ENCODE peak calls at places on chromosomes 13 and 19, in four cellular contexts. One of them, this sample, is unnamed.

GRCh38 chr19:36915992-36916830 is at the start of the genes ZNF568 and ZNF829:
- DNase-seq in progenitor cell of endocrine pancreas: peak; percentile 70
- DNase-seq in activated T-helper 2 cell treated with anti-CD3 and anti-CD28 coated beads, Interferon-gamma antibody, Interleukin-2, Interleukin-4, amounts not matched to agents 10 μg/mL and 5 μg/mL and 100 μg/mL, durations not matched to agents 14 hours and 24 hours and 36 hours: peak; percentile 92
- DNase-seq in thoracic aorta: peak; percentile 67
- DNase-seq in this sample: peak; percentile 83

GRCh38 chr13:44313674-44314073 is 60.0 kb upstream of the SERP2 start:
- DNase-seq in progenitor cell of endocrine pancreas: no peak
- DNase-seq in activated T-helper 2 cell treated with anti-CD3 and anti-CD28 coated beads, Interferon-gamma antibody, Interleukin-2, Interleukin-4, amounts not matched to agents 10 μg/mL and 5 μg/mL and 100 μg/mL, durations not matched to agents 14 hours and 24 hours and 36 hours: no peak
- DNase-seq in thoracic aorta: no peak
- DNase-seq in this sample: no peak

GRCh38 chr19:55348317-55349034 is 6.0 kb downstream of the COX6B2 start:
- DNase-seq in progenitor cell of endocrine pancreas: no peak
- DNase-seq in activated T-helper 2 cell treated with anti-CD3 and anti-CD28 coated beads, Interferon-gamma antibody, Interleukin-2, Interleukin-4, amounts not matched to agents 10 μg/mL and 5 μg/mL and 100 μg/mL, durations not matched to agents 14 hours and 24 hours and 36 hours: no peak
- DNase-seq in thoracic aorta: no peak
- DNase-seq in this sample: peak; percentile 54

GRCh38 chr19:38837304-38837626 is 5.7 kb upstream of the ECH1 start:
- DNase-seq in progenitor cell of endocrine pancreas: no peak
- DNase-seq in activated T-helper 2 cell treated with anti-CD3 and anti-CD28 coated beads, Interferon-gamma antibody, Interleukin-2, Interleukin-4, amounts not matched to agents 10 μg/mL and 5 μg/mL and 100 μg/mL, durations not matched to agents 14 hours and 24 hours and 36 hours: no peak
- DNase-seq in thoracic aorta: no peak
- DNase-seq in this sample: no peak

GRCh38 chr19:9309974-9310446 is 372 bp upstream of the ZNF699 start:
- DNase-seq in progenitor cell of endocrine pancreas: peak; percentile 76
- DNase-seq in activated T-helper 2 cell treated with anti-CD3 and anti-CD28 coated beads, Interferon-gamma antibody, Interleukin-2, Interleukin-4, amounts not matched to agents 10 μg/mL and 5 μg/mL and 100 μg/mL, durations not matched to agents 14 hours and 24 hours and 36 hours: no peak
- DNase-seq in thoracic aorta: peak; percentile 80
- DNase-seq in this sample: peak; percentile 89

GRCh38 chr13:41492432-41493267 is 35.3 kb downstream of the RGCC start:
- DNase-seq in progenitor cell of endocrine pancreas: no peak
- DNase-seq in activated T-helper 2 cell treated with anti-CD3 and anti-CD28 coated beads, Interferon-gamma antibody, Interleukin-2, Interleukin-4, amounts not matched to agents 10 μg/mL and 5 μg/mL and 100 μg/mL, durations not matched to agents 14 hours and 24 hours and 36 hours: no peak
- DNase-seq in thoracic aorta: no peak
- DNase-seq in this sample: no peak

GRCh38 chr13:85381082-85381481 is 418.1 kb downstream of the SLITRK6 start:
- DNase-seq in progenitor cell of endocrine pancreas: no peak
- DNase-seq in activated T-helper 2 cell treated with anti-CD3 and anti-CD28 coated beads, Interferon-gamma antibody, Interleukin-2, Interleukin-4, amounts not matched to agents 10 μg/mL and 5 μg/mL and 100 μg/mL, durations not matched to agents 14 hours and 24 hours and 36 hours: no peak
- DNase-seq in thoracic aorta: no peak
- DNase-seq in this sample: no peak

GRCh38 chr19:30360378-30361106 is 11.6 kb upstream of the ZNF536 start:
- DNase-seq in progenitor cell of endocrine pancreas: no peak
- DNase-seq in activated T-helper 2 cell treated with anti-CD3 and anti-CD28 coated beads, Interferon-gamma antibody, Interleukin-2, Interleukin-4, amounts not matched to agents 10 μg/mL and 5 μg/mL and 100 μg/mL, durations not matched to agents 14 hours and 24 hours and 36 hours: no peak
- DNase-seq in thoracic aorta: no peak
- DNase-seq in this sample: no peak

GRCh38 chr13:109700176-109700575 is 86.2 kb downstream of the IRS2 start:
- DNase-seq in progenitor cell of endocrine pancreas: no peak
- DNase-seq in activated T-helper 2 cell treated with anti-CD3 and anti-CD28 coated beads, Interferon-gamma antibody, Interleukin-2, Interleukin-4, amounts not matched to agents 10 μg/mL and 5 μg/mL and 100 μg/mL, durations not matched to agents 14 hours and 24 hours and 36 hours: no peak
- DNase-seq in thoracic aorta: no peak
- DNase-seq in this sample: peak; percentile 29

GRCh38 chr19:33499671-33500506 is 21.7 kb downstream of the PEPD start:
- DNase-seq in progenitor cell of endocrine pancreas: no peak
- DNase-seq in activated T-helper 2 cell treated with anti-CD3 and anti-CD28 coated beads, Interferon-gamma antibody, Interleukin-2, Interleukin-4, amounts not matched to agents 10 μg/mL and 5 μg/mL and 100 μg/mL, durations not matched to agents 14 hours and 24 hours and 36 hours: no peak
- DNase-seq in thoracic aorta: no peak
- DNase-seq in this sample: no peak

GRCh38 chr13:32650705-32651311 is 64.6 kb downstream of the PDS5B start:
- DNase-seq in progenitor cell of endocrine pancreas: no peak
- DNase-seq in activated T-helper 2 cell treated with anti-CD3 and anti-CD28 coated beads, Interferon-gamma antibody, Interleukin-2, Interleukin-4, amounts not matched to agents 10 μg/mL and 5 μg/mL and 100 μg/mL, durations not matched to agents 14 hours and 24 hours and 36 hours: peak; percentile 41
- DNase-seq in thoracic aorta: no peak
- DNase-seq in this sample: peak; percentile 27

GRCh38 chr19:55703790-55704215 is 28.8 kb downstream of the EPN1 start:
- DNase-seq in progenitor cell of endocrine pancreas: no peak
- DNase-seq in activated T-helper 2 cell treated with anti-CD3 and anti-CD28 coated beads, Interferon-gamma antibody, Interleukin-2, Interleukin-4, amounts not matched to agents 10 μg/mL and 5 μg/mL and 100 μg/mL, durations not matched to agents 14 hours and 24 hours and 36 hours: peak; percentile 24
- DNase-seq in thoracic aorta: no peak
- DNase-seq in this sample: no peak

GRCh38 chr13:96053003-96053703 is at the start of gene UGGT2:
- DNase-seq in progenitor cell of endocrine pancreas: peak; percentile 87
- DNase-seq in activated T-helper 2 cell treated with anti-CD3 and anti-CD28 coated beads, Interferon-gamma antibody, Interleukin-2, Interleukin-4, amounts not matched to agents 10 μg/mL and 5 μg/mL and 100 μg/mL, durations not matched to agents 14 hours and 24 hours and 36 hours: peak; percentile 10
- DNase-seq in thoracic aorta: peak; percentile 77
- DNase-seq in this sample: peak; percentile 92

GRCh38 chr13:51733656-51734334 is 70.2 kb downstream of the DHRS12 start:
- DNase-seq in progenitor cell of endocrine pancreas: no peak
- DNase-seq in activated T-helper 2 cell treated with anti-CD3 and anti-CD28 coated beads, Interferon-gamma antibody, Interleukin-2, Interleukin-4, amounts not matched to agents 10 μg/mL and 5 μg/mL and 100 μg/mL, durations not matched to agents 14 hours and 24 hours and 36 hours: no peak
- DNase-seq in thoracic aorta: no peak
- DNase-seq in this sample: no peak

GRCh38 chr13:75813323-75813722 is 177.2 kb downstream of the LMO7 start:
- DNase-seq in progenitor cell of endocrine pancreas: no peak
- DNase-seq in activated T-helper 2 cell treated with anti-CD3 and anti-CD28 coated beads, Interferon-gamma antibody, Interleukin-2, Interleukin-4, amounts not matched to agents 10 μg/mL and 5 μg/mL and 100 μg/mL, durations not matched to agents 14 hours and 24 hours and 36 hours: no peak
- DNase-seq in thoracic aorta: no peak
- DNase-seq in this sample: no peak

GRCh38 chr19:3976495-3977241 is 5.8 kb upstream of the DAPK3 start:
- DNase-seq in progenitor cell of endocrine pancreas: no peak
- DNase-seq in activated T-helper 2 cell treated with anti-CD3 and anti-CD28 coated beads, Interferon-gamma antibody, Interleukin-2, Interleukin-4, amounts not matched to agents 10 μg/mL and 5 μg/mL and 100 μg/mL, durations not matched to agents 14 hours and 24 hours and 36 hours: no peak
- DNase-seq in thoracic aorta: no peak
- DNase-seq in this sample: no peak

GRCh38 chr13:97600438-97601080 is 166.6 kb downstream of the RAP2A start:
- DNase-seq in progenitor cell of endocrine pancreas: no peak
- DNase-seq in activated T-helper 2 cell treated with anti-CD3 and anti-CD28 coated beads, Interferon-gamma antibody, Interleukin-2, Interleukin-4, amounts not matched to agents 10 μg/mL and 5 μg/mL and 100 μg/mL, durations not matched to agents 14 hours and 24 hours and 36 hours: no peak
- DNase-seq in thoracic aorta: no peak
- DNase-seq in this sample: no peak

GRCh38 chr13:74316531-74316930 is 182.3 kb upstream of the KLF12 start:
- DNase-seq in progenitor cell of endocrine pancreas: no peak
- DNase-seq in activated T-helper 2 cell treated with anti-CD3 and anti-CD28 coated beads, Interferon-gamma antibody, Interleukin-2, Interleukin-4, amounts not matched to agents 10 μg/mL and 5 μg/mL and 100 μg/mL, durations not matched to agents 14 hours and 24 hours and 36 hours: no peak
- DNase-seq in thoracic aorta: no peak
- DNase-seq in this sample: no peak

GRCh38 chr13:112063807-112064206 is 3.1 kb upstream of the SOX1 start:
- DNase-seq in progenitor cell of endocrine pancreas: no peak
- DNase-seq in activated T-helper 2 cell treated with anti-CD3 and anti-CD28 coated beads, Interferon-gamma antibody, Interleukin-2, Interleukin-4, amounts not matched to agents 10 μg/mL and 5 μg/mL and 100 μg/mL, durations not matched to agents 14 hours and 24 hours and 36 hours: no peak
- DNase-seq in thoracic aorta: no peak
- DNase-seq in this sample: no peak

GRCh38 chr13:114005206-114005720 is 31.4 kb upstream of the C13orf46 start:
- DNase-seq in progenitor cell of endocrine pancreas: no peak
- DNase-seq in activated T-helper 2 cell treated with anti-CD3 and anti-CD28 coated beads, Interferon-gamma antibody, Interleukin-2, Interleukin-4, amounts not matched to agents 10 μg/mL and 5 μg/mL and 100 μg/mL, durations not matched to agents 14 hours and 24 hours and 36 hours: no peak
- DNase-seq in thoracic aorta: no peak
- DNase-seq in this sample: no peak

GRCh38 chr13:82136880-82137279 is 1745.4 kb downstream of the SLITRK1 start:
- DNase-seq in progenitor cell of endocrine pancreas: no peak
- DNase-seq in activated T-helper 2 cell treated with anti-CD3 and anti-CD28 coated beads, Interferon-gamma antibody, Interleukin-2, Interleukin-4, amounts not matched to agents 10 μg/mL and 5 μg/mL and 100 μg/mL, durations not matched to agents 14 hours and 24 hours and 36 hours: no peak
- DNase-seq in thoracic aorta: no peak
- DNase-seq in this sample: no peak

GRCh38 chr19:41570639-41571112 is 5.3 kb upstream of the CEACAM21 start:
- DNase-seq in progenitor cell of endocrine pancreas: peak; percentile 50
- DNase-seq in activated T-helper 2 cell treated with anti-CD3 and anti-CD28 coated beads, Interferon-gamma antibody, Interleukin-2, Interleukin-4, amounts not matched to agents 10 μg/mL and 5 μg/mL and 100 μg/mL, durations not matched to agents 14 hours and 24 hours and 36 hours: peak; percentile 72
- DNase-seq in thoracic aorta: no peak
- DNase-seq in this sample: peak; percentile 78

GRCh38 chr19:1376415-1376805 is 7.3 kb upstream of the NDUFS7 start:
- DNase-seq in progenitor cell of endocrine pancreas: no peak
- DNase-seq in activated T-helper 2 cell treated with anti-CD3 and anti-CD28 coated beads, Interferon-gamma antibody, Interleukin-2, Interleukin-4, amounts not matched to agents 10 μg/mL and 5 μg/mL and 100 μg/mL, durations not matched to agents 14 hours and 24 hours and 36 hours: no peak
- DNase-seq in thoracic aorta: no peak
- DNase-seq in this sample: no peak

GRCh38 chr13:69204620-69205019 is 903.0 kb upstream of the ATXN8OS start:
- DNase-seq in progenitor cell of endocrine pancreas: no peak
- DNase-seq in activated T-helper 2 cell treated with anti-CD3 and anti-CD28 coated beads, Interferon-gamma antibody, Interleukin-2, Interleukin-4, amounts not matched to agents 10 μg/mL and 5 μg/mL and 100 μg/mL, durations not matched to agents 14 hours and 24 hours and 36 hours: no peak
- DNase-seq in thoracic aorta: no peak
- DNase-seq in this sample: no peak

GRCh38 chr13:113831061-113831460 is 32.8 kb downstream of the GAS6 start:
- DNase-seq in progenitor cell of endocrine pancreas: no peak
- DNase-seq in activated T-helper 2 cell treated with anti-CD3 and anti-CD28 coated beads, Interferon-gamma antibody, Interleukin-2, Interleukin-4, amounts not matched to agents 10 μg/mL and 5 μg/mL and 100 μg/mL, durations not matched to agents 14 hours and 24 hours and 36 hours: no peak
- DNase-seq in thoracic aorta: no peak
- DNase-seq in this sample: no peak

GRCh38 chr13:42377640-42378382 is 105.9 kb downstream of the AKAP11 start:
- DNase-seq in progenitor cell of endocrine pancreas: no peak
- DNase-seq in activated T-helper 2 cell treated with anti-CD3 and anti-CD28 coated beads, Interferon-gamma antibody, Interleukin-2, Interleukin-4, amounts not matched to agents 10 μg/mL and 5 μg/mL and 100 μg/mL, durations not matched to agents 14 hours and 24 hours and 36 hours: peak; percentile 63
- DNase-seq in thoracic aorta: no peak
- DNase-seq in this sample: no peak

GRCh38 chr19:33831835-33832234 is 35.2 kb downstream of the KCTD15 start:
- DNase-seq in progenitor cell of endocrine pancreas: no peak
- DNase-seq in activated T-helper 2 cell treated with anti-CD3 and anti-CD28 coated beads, Interferon-gamma antibody, Interleukin-2, Interleukin-4, amounts not matched to agents 10 μg/mL and 5 μg/mL and 100 μg/mL, durations not matched to agents 14 hours and 24 hours and 36 hours: no peak
- DNase-seq in thoracic aorta: no peak
- DNase-seq in this sample: no peak

GRCh38 chr19:38665950-38666661 is 18.7 kb downstream of the ACTN4 start:
- DNase-seq in progenitor cell of endocrine pancreas: no peak
- DNase-seq in activated T-helper 2 cell treated with anti-CD3 and anti-CD28 coated beads, Interferon-gamma antibody, Interleukin-2, Interleukin-4, amounts not matched to agents 10 μg/mL and 5 μg/mL and 100 μg/mL, durations not matched to agents 14 hours and 24 hours and 36 hours: no peak
- DNase-seq in thoracic aorta: no peak
- DNase-seq in this sample: peak; percentile 64

GRCh38 chr19:11387154-11388034 is 3.3 kb upstream of the EPOR start:
- DNase-seq in progenitor cell of endocrine pancreas: no peak
- DNase-seq in activated T-helper 2 cell treated with anti-CD3 and anti-CD28 coated beads, Interferon-gamma antibody, Interleukin-2, Interleukin-4, amounts not matched to agents 10 μg/mL and 5 μg/mL and 100 μg/mL, durations not matched to agents 14 hours and 24 hours and 36 hours: no peak
- DNase-seq in thoracic aorta: no peak
- DNase-seq in this sample: no peak

GRCh38 chr13:73939071-73939380 is 195.2 kb downstream of the KLF12 start:
- DNase-seq in progenitor cell of endocrine pancreas: no peak
- DNase-seq in activated T-helper 2 cell treated with anti-CD3 and anti-CD28 coated beads, Interferon-gamma antibody, Interleukin-2, Interleukin-4, amounts not matched to agents 10 μg/mL and 5 μg/mL and 100 μg/mL, durations not matched to agents 14 hours and 24 hours and 36 hours: no peak
- DNase-seq in thoracic aorta: no peak
- DNase-seq in this sample: no peak

GRCh38 chr19:23002690-23003422 is at the start of gene ZNF728:
- DNase-seq in progenitor cell of endocrine pancreas: no peak
- DNase-seq in activated T-helper 2 cell treated with anti-CD3 and anti-CD28 coated beads, Interferon-gamma antibody, Interleukin-2, Interleukin-4, amounts not matched to agents 10 μg/mL and 5 μg/mL and 100 μg/mL, durations not matched to agents 14 hours and 24 hours and 36 hours: no peak
- DNase-seq in thoracic aorta: peak; percentile 54
- DNase-seq in this sample: no peak

GRCh38 chr13:48116808-48117207 is 21.9 kb upstream of the MED4 start:
- DNase-seq in progenitor cell of endocrine pancreas: no peak
- DNase-seq in activated T-helper 2 cell treated with anti-CD3 and anti-CD28 coated beads, Interferon-gamma antibody, Interleukin-2, Interleukin-4, amounts not matched to agents 10 μg/mL and 5 μg/mL and 100 μg/mL, durations not matched to agents 14 hours and 24 hours and 36 hours: no peak
- DNase-seq in thoracic aorta: no peak
- DNase-seq in this sample: no peak

GRCh38 chr19:43751466-43752220 is 3.1 kb downstream of the SMG9 start:
- DNase-seq in progenitor cell of endocrine pancreas: no peak
- DNase-seq in activated T-helper 2 cell treated with anti-CD3 and anti-CD28 coated beads, Interferon-gamma antibody, Interleukin-2, Interleukin-4, amounts not matched to agents 10 μg/mL and 5 μg/mL and 100 μg/mL, durations not matched to agents 14 hours and 24 hours and 36 hours: no peak
- DNase-seq in thoracic aorta: no peak
- DNase-seq in this sample: no peak

GRCh38 chr19:46812898-46813569 is 24.6 kb upstream of the SLC1A5 start:
- DNase-seq in progenitor cell of endocrine pancreas: no peak
- DNase-seq in activated T-helper 2 cell treated with anti-CD3 and anti-CD28 coated beads, Interferon-gamma antibody, Interleukin-2, Interleukin-4, amounts not matched to agents 10 μg/mL and 5 μg/mL and 100 μg/mL, durations not matched to agents 14 hours and 24 hours and 36 hours: no peak
- DNase-seq in thoracic aorta: no peak
- DNase-seq in this sample: peak; percentile 33